ENCODE peak calls at places on chromosomes 2 and 18, in eight cellular contexts. One of them, this sample, is unnamed. For H3K4me1, the result is how much of the 10 kb centered on the place peaks cover.

GRCh38 chr2:33607137-33607781 is 8.2 kb upstream of the FAM98A start:
- DNase-seq in spleen: no peak
- DNase-seq in transverse colon: no peak
- DNase-seq in K562: peak
- DNase-seq in HCT116: no peak
- DNase-seq in GM23338: peak
- DNase-seq in HepG2: no peak
- DNase-seq in endothelial cell of umbilical vein: no peak
- DNase-seq in this sample: no peak

GRCh38 chr2:215439980-215440512 is 4.2 kb upstream of the FN1 start:
- DNase-seq in spleen: no peak
- DNase-seq in transverse colon: no peak
- DNase-seq in K562: no peak
- DNase-seq in HCT116: no peak
- DNase-seq in GM23338: no peak
- DNase-seq in HepG2: peak
- DNase-seq in endothelial cell of umbilical vein: no peak
- DNase-seq in this sample: no peak

GRCh38 chr2:216713691-216714411 is 18.5 kb upstream of the IGFBP5 start:
- DNase-seq in spleen: no peak
- DNase-seq in transverse colon: no peak
- DNase-seq in K562: no peak
- DNase-seq in HCT116: no peak
- DNase-seq in GM23338: no peak
- DNase-seq in HepG2: no peak
- DNase-seq in endothelial cell of umbilical vein: no peak
- DNase-seq in this sample: peak

GRCh38 chr2:42918041-42918440 is 125.7 kb upstream of the HAAO start:
- DNase-seq in spleen: no peak
- DNase-seq in transverse colon: no peak
- DNase-seq in K562: no peak
- DNase-seq in HCT116: no peak
- DNase-seq in GM23338: no peak
- DNase-seq in HepG2: no peak
- DNase-seq in endothelial cell of umbilical vein: no peak
- DNase-seq in this sample: peak

GRCh38 chr18:79361766-79362522 is 33.8 kb upstream of the NFATC1 start:
- DNase-seq in spleen: no peak
- DNase-seq in transverse colon: no peak
- DNase-seq in K562: no peak
- DNase-seq in HCT116: peak
- DNase-seq in GM23338: no peak
- DNase-seq in HepG2: no peak
- DNase-seq in endothelial cell of umbilical vein: no peak
- DNase-seq in this sample: no peak

GRCh38 chr2:40559175-40559574 is 107.3 kb upstream of the SLC8A1 start:
- DNase-seq in spleen: no peak
- DNase-seq in transverse colon: no peak
- DNase-seq in K562: no peak
- DNase-seq in HCT116: no peak
- DNase-seq in GM23338: no peak
- DNase-seq in HepG2: no peak
- DNase-seq in endothelial cell of umbilical vein: no peak
- DNase-seq in this sample: no peak

GRCh38 chr2:199973703-199974102 is 18.3 kb downstream of the MAIP1 start:
- DNase-seq in spleen: no peak
- DNase-seq in transverse colon: no peak
- DNase-seq in K562: peak
- DNase-seq in HCT116: peak
- DNase-seq in GM23338: peak
- DNase-seq in HepG2: peak
- DNase-seq in endothelial cell of umbilical vein: peak
- DNase-seq in this sample: no peak

GRCh38 chr2:196403471-196403870 is 232.1 kb upstream of the STK17B start:
- DNase-seq in spleen: no peak
- DNase-seq in transverse colon: no peak
- DNase-seq in K562: no peak
- DNase-seq in HCT116: no peak
- DNase-seq in GM23338: no peak
- DNase-seq in HepG2: no peak
- DNase-seq in endothelial cell of umbilical vein: peak
- DNase-seq in this sample: no peak

GRCh38 chr2:239939736-239940483 is 85.2 kb downstream of the NDUFA10 start:
- DNase-seq in spleen: peak
- DNase-seq in transverse colon: no peak
- DNase-seq in K562: no peak
- DNase-seq in HCT116: no peak
- DNase-seq in GM23338: no peak
- DNase-seq in HepG2: no peak
- DNase-seq in endothelial cell of umbilical vein: no peak
- DNase-seq in this sample: peak

GRCh38 chr18:26416652-26417150 is 131.7 kb downstream of the KCTD1 start:
- DNase-seq in spleen: no peak
- DNase-seq in transverse colon: no peak
- DNase-seq in K562: no peak
- DNase-seq in HCT116: no peak
- DNase-seq in GM23338: no peak
- DNase-seq in HepG2: no peak
- DNase-seq in endothelial cell of umbilical vein: no peak
- DNase-seq in this sample: peak

GRCh38 chr2:241943209-241943850 is 73.8 kb downstream of the RTP5 start:
- DNase-seq in spleen: peak
- DNase-seq in transverse colon: no peak
- DNase-seq in K562: no peak
- DNase-seq in HCT116: no peak
- DNase-seq in GM23338: no peak
- DNase-seq in HepG2: no peak
- DNase-seq in endothelial cell of umbilical vein: no peak
- DNase-seq in this sample: no peak

GRCh38 chr2:158489366-158490112 is 32.8 kb downstream of the PKP4 start:
- DNase-seq in spleen: no peak
- DNase-seq in transverse colon: no peak
- DNase-seq in K562: no peak
- DNase-seq in HCT116: no peak
- DNase-seq in GM23338: peak
- DNase-seq in HepG2: no peak
- DNase-seq in endothelial cell of umbilical vein: peak
- DNase-seq in this sample: no peak
- TF ChIP-seq CTCF in spleen: no peak
- TF ChIP-seq CTCF in transverse colon: no peak
- TF ChIP-seq CTCF in K562: no peak
- TF ChIP-seq CTCF in HCT116: no peak
- TF ChIP-seq CTCF in GM23338: peak
- TF ChIP-seq CTCF in HepG2: no peak
- TF ChIP-seq CTCF in endothelial cell of umbilical vein: no peak
- TF ChIP-seq CTCF in this sample: no peak

GRCh38 chr2:64403426-64403825 is 50.5 kb upstream of the LGALSL start:
- DNase-seq in spleen: no peak
- DNase-seq in transverse colon: no peak
- DNase-seq in K562: no peak
- DNase-seq in HCT116: no peak
- DNase-seq in GM23338: no peak
- DNase-seq in HepG2: no peak
- DNase-seq in endothelial cell of umbilical vein: no peak
- DNase-seq in this sample: no peak

GRCh38 chr2:64405476-64406406 is 48.2 kb upstream of the LGALSL start:
- DNase-seq in spleen: no peak
- DNase-seq in transverse colon: peak
- DNase-seq in K562: no peak
- DNase-seq in HCT116: no peak
- DNase-seq in GM23338: no peak
- DNase-seq in HepG2: no peak
- DNase-seq in endothelial cell of umbilical vein: peak
- DNase-seq in this sample: no peak

GRCh38 chr2:64402876-64403275 is 51.1 kb upstream of the LGALSL start:
- DNase-seq in spleen: no peak
- DNase-seq in transverse colon: no peak
- DNase-seq in K562: peak
- DNase-seq in HCT116: no peak
- DNase-seq in GM23338: no peak
- DNase-seq in HepG2: no peak
- DNase-seq in endothelial cell of umbilical vein: peak
- DNase-seq in this sample: no peak

GRCh38 chr2:64404743-64405142 is 49.2 kb upstream of the LGALSL start:
- DNase-seq in spleen: no peak
- DNase-seq in transverse colon: peak
- DNase-seq in K562: peak
- DNase-seq in HCT116: no peak
- DNase-seq in GM23338: peak
- DNase-seq in HepG2: peak
- DNase-seq in endothelial cell of umbilical vein: no peak
- DNase-seq in this sample: no peak

DNA sequence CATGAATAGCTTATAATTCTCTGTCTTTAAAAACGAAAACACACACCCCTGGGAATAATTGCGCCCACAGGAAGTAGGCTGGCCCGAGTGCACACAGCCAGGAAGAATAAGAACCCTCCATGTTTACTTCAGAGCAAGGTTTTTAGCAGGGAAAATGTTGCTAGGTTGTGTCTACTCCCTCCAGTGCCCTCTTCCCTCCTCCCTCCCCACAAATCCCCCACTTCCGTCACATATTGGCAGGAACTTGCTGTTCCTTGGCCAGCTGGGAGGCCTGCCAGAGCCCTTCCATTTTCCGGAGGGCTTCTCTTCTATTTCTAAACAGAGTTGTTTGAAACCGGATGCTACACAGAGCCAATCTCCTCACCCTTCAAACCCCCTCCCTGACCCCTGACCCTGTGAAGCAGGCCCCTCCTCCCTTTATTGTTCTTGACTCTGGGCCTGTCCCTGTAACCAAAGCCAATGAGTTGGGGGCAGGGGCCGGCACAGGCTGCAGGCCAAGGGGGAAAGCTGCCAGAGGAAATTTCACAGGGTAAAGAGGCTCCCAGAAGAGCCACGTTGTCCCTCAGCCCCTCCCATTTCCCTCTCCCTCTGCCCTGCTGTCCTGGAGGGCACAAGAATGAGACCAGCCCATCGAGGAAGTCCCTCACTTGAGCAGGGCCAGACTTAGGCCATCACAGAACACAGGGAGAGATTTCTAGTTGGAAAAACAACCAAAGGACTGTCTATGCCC is 49.8 kb upstream of the LGALSL start:
- DNase-seq in spleen: peak
- DNase-seq in transverse colon: peak
- DNase-seq in K562: no peak
- DNase-seq in HCT116: no peak
- DNase-seq in GM23338: peak
- DNase-seq in HepG2: peak
- DNase-seq in endothelial cell of umbilical vein: peak
- DNase-seq in this sample: peak
- TF ChIP-seq POLR2AphosphoS5 in spleen: peak
- TF ChIP-seq POLR2AphosphoS5 in transverse colon: peak
- TF ChIP-seq POLR2AphosphoS5 in K562: no peak
- TF ChIP-seq POLR2AphosphoS5 in HCT116: no peak
- TF ChIP-seq POLR2AphosphoS5 in GM23338: peak
- TF ChIP-seq POLR2AphosphoS5 in HepG2: no peak
- TF ChIP-seq POLR2AphosphoS5 in endothelial cell of umbilical vein: peak
- TF ChIP-seq POLR2AphosphoS5 in this sample: peak

GRCh38 chr2:71850306-71850801 is 297.3 kb downstream of the CYP26B1 start:
- DNase-seq in spleen: no peak
- DNase-seq in transverse colon: no peak
- DNase-seq in K562: no peak
- DNase-seq in HCT116: no peak
- DNase-seq in GM23338: no peak
- DNase-seq in HepG2: no peak
- DNase-seq in endothelial cell of umbilical vein: no peak
- DNase-seq in this sample: no peak
- H3K4me1 ChIP-seq in spleen: under half
- H3K4me1 ChIP-seq in transverse colon: under half
- H3K4me1 ChIP-seq in K562: under half
- H3K4me1 ChIP-seq in HCT116: under half
- H3K4me1 ChIP-seq in GM23338: under half
- H3K4me1 ChIP-seq in HepG2: under half
- H3K4me1 ChIP-seq in endothelial cell of umbilical vein: under half
- H3K4me1 ChIP-seq in this sample: under half

GRCh38 chr2:105683145-105683544 is 61.6 kb upstream of the NCK2 start:
- DNase-seq in spleen: no peak
- DNase-seq in transverse colon: no peak
- DNase-seq in K562: no peak
- DNase-seq in HCT116: no peak
- DNase-seq in GM23338: no peak
- DNase-seq in HepG2: no peak
- DNase-seq in endothelial cell of umbilical vein: no peak
- DNase-seq in this sample: no peak
- TF ChIP-seq CTCF in spleen: no peak
- TF ChIP-seq CTCF in transverse colon: no peak
- TF ChIP-seq CTCF in K562: no peak
- TF ChIP-seq CTCF in HCT116: no peak
- TF ChIP-seq CTCF in GM23338: no peak
- TF ChIP-seq CTCF in HepG2: no peak
- TF ChIP-seq CTCF in endothelial cell of umbilical vein: no peak
- TF ChIP-seq CTCF in this sample: no peak

GRCh38 chr18:74790451-74790850 is 192.8 kb downstream of the ZNF407 start:
- DNase-seq in spleen: no peak
- DNase-seq in transverse colon: no peak
- DNase-seq in K562: no peak
- DNase-seq in HCT116: no peak
- DNase-seq in GM23338: no peak
- DNase-seq in HepG2: no peak
- DNase-seq in endothelial cell of umbilical vein: no peak
- DNase-seq in this sample: no peak

GRCh38 chr18:74788657-74789056 is 191.0 kb downstream of the ZNF407 start:
- DNase-seq in spleen: no peak
- DNase-seq in transverse colon: no peak
- DNase-seq in K562: no peak
- DNase-seq in HCT116: no peak
- DNase-seq in GM23338: no peak
- DNase-seq in HepG2: no peak
- DNase-seq in endothelial cell of umbilical vein: no peak
- DNase-seq in this sample: no peak

GRCh38 chr18:74789078-74789477 is 191.4 kb downstream of the ZNF407 start:
- DNase-seq in spleen: no peak
- DNase-seq in transverse colon: no peak
- DNase-seq in K562: no peak
- DNase-seq in HCT116: no peak
- DNase-seq in GM23338: no peak
- DNase-seq in HepG2: no peak
- DNase-seq in endothelial cell of umbilical vein: no peak
- DNase-seq in this sample: no peak

GRCh38 chr18:74785632-74786031 is 188.0 kb downstream of the ZNF407 start:
- DNase-seq in spleen: no peak
- DNase-seq in transverse colon: no peak
- DNase-seq in K562: no peak
- DNase-seq in HCT116: no peak
- DNase-seq in GM23338: no peak
- DNase-seq in HepG2: no peak
- DNase-seq in endothelial cell of umbilical vein: no peak
- DNase-seq in this sample: no peak

GRCh38 chr18:74784791-74785190 is 187.1 kb downstream of the ZNF407 start:
- DNase-seq in spleen: no peak
- DNase-seq in transverse colon: no peak
- DNase-seq in K562: no peak
- DNase-seq in HCT116: no peak
- DNase-seq in GM23338: no peak
- DNase-seq in HepG2: no peak
- DNase-seq in endothelial cell of umbilical vein: no peak
- DNase-seq in this sample: no peak
- TF ChIP-seq POLR2AphosphoS5 in spleen: no peak
- TF ChIP-seq POLR2AphosphoS5 in transverse colon: no peak
- TF ChIP-seq POLR2AphosphoS5 in K562: no peak
- TF ChIP-seq POLR2AphosphoS5 in HCT116: no peak
- TF ChIP-seq POLR2AphosphoS5 in GM23338: no peak
- TF ChIP-seq POLR2AphosphoS5 in HepG2: no peak
- TF ChIP-seq POLR2AphosphoS5 in endothelial cell of umbilical vein: no peak
- TF ChIP-seq POLR2AphosphoS5 in this sample: no peak

GRCh38 chr2:191321861-191322662 is 76.9 kb downstream of the MYO1B start:
- DNase-seq in spleen: no peak
- DNase-seq in transverse colon: no peak
- DNase-seq in K562: no peak
- DNase-seq in HCT116: peak
- DNase-seq in GM23338: peak
- DNase-seq in HepG2: no peak
- DNase-seq in endothelial cell of umbilical vein: peak
- DNase-seq in this sample: no peak
- H3K4me1 ChIP-seq in spleen: under half
- H3K4me1 ChIP-seq in transverse colon: under half
- H3K4me1 ChIP-seq in K562: under half
- H3K4me1 ChIP-seq in HCT116: under half
- H3K4me1 ChIP-seq in GM23338: half or more
- H3K4me1 ChIP-seq in HepG2: under half
- H3K4me1 ChIP-seq in endothelial cell of umbilical vein: under half
- H3K4me1 ChIP-seq in this sample: under half